ENCODE peak calls at places on chromosomes 16 and 17, in four cellular contexts. B is HT1080, V is HS-5, R is COR-L47. O is an unnamed sample.

GRCh38 chr16:11361751-11362742 is 16.8 kb downstream of the RMI2 start:
- DNase-seq in R (no peak), V (no peak), B (peak), O (peak)

GRCh38 chr17:63998050-63998720 is at the start of gene PRR29:
- DNase-seq in B (peak), R (peak), V (no peak), O (peak)

GRCh38 chr17:36697907-36698526 is 96.6 kb downstream of the MRM1 start:
- DNase-seq in B (no peak), V (no peak), R (no peak), O (no peak)

GRCh38 chr17:27315322-27315721 is 21.4 kb downstream of the WSB1 start:
- DNase-seq in V (no peak), R (no peak), B (no peak), O (no peak)

GRCh38 chr16:70724146-70725023 is 38.5 kb upstream of the MTSS2 start:
- DNase-seq in R (no peak), B (no peak), V (no peak), O (no peak)

GRCh38 chr17:55110521-55110920 is 142.0 kb downstream of the STXBP4 start:
- DNase-seq in V (no peak), R (no peak), B (no peak), O (no peak)

GRCh38 chr17:80272366-80272765 is 11.7 kb downstream of the RNF213 start:
- DNase-seq in B (no peak), V (no peak), R (no peak), O (no peak)

GRCh38 chr17:57624390-57624789 is 120.7 kb downstream of the CCDC182 start:
- DNase-seq in V (no peak), R (no peak), B (no peak), O (no peak)

GRCh38 chr17:67521773-67522069 is 144.6 kb downstream of the PITPNC1 start:
- DNase-seq in V (no peak), B (no peak), R (no peak), O (no peak)

O was measured in GM10248.